ENCODE peak calls at places on chromosomes 2 and 18, in nine cellular contexts. U is mesendoderm, P is fibroblast of mammary gland, R is posterior cingulate gyrus, H is Karpas-422, L is choroid plexus epithelial cell, O is stromal cell of bone marrow, J is kidney epithelial cell, Q is HCEC 1CT. G is an unnamed sample.

GRCh38 chr2:172200495-172201085 is 97.9 kb upstream of the DLX2 start:
- DNase-seq in U (peak; percentile 66), Q (peak; percentile 53), L (peak; percentile 80), H (peak; percentile 75), R (no peak), P (peak; percentile 75), O (peak; percentile 13), J (no peak), G (peak; percentile 51)

GRCh38 chr2:27914046-27914792 is 23.7 kb downstream of the BABAM2 start:
- DNase-seq in L (peak; percentile 39), O (no peak), U (no peak), H (no peak), J (no peak), P (peak; percentile 40), Q (no peak), R (no peak), G (no peak)

GRCh38 chr18:32674491-32674890 is 98.3 kb downstream of the KLHL14 start:
- DNase-seq in H (no peak), J (no peak), U (peak; percentile 38), L (peak; percentile 15), P (peak; percentile 10), Q (no peak), O (no peak), R (no peak), G (peak; percentile 31)

GRCh38 chr2:1459727-1460126 is 46.5 kb downstream of the TPO start:
- DNase-seq in P (no peak), Q (no peak), R (no peak), J (no peak), L (no peak), H (no peak), U (no peak), O (no peak), G (peak; percentile 30)

GRCh38 chr2:204545861-204546773 is 842 bp downstream of the PARD3B start:
- DNase-seq in R (no peak), J (no peak), H (no peak), Q (no peak), P (no peak), U (peak; percentile 13), O (no peak), L (no peak), G (peak; percentile 17)

GRCh38 chr2:168336786-168337388 is 89.5 kb upstream of the STK39 start:
- DNase-seq in O (no peak), R (no peak), P (no peak), H (peak; percentile 77), Q (no peak), L (peak; percentile 42), J (no peak), U (peak; percentile 93), G (peak; percentile 86)

GRCh38 chr2:45889053-45889452 is 237.6 kb downstream of the PRKCE start:
- DNase-seq in L (peak; percentile 43), P (no peak), Q (no peak), O (no peak), J (no peak), U (peak; percentile 56), H (peak; percentile 96), R (no peak), G (no peak)

GRCh38 chr2:45945182-45945779 is 293.8 kb downstream of the PRKCE start:
- DNase-seq in H (no peak), Q (no peak), L (no peak), O (no peak), P (no peak), J (no peak), U (no peak), R (no peak), G (no peak)

GRCh38 chr2:28395334-28396061 is 2.8 kb downstream of the FOSL2 start:
- DNase-seq in Q (peak; percentile 76), R (no peak), U (no peak), H (no peak), J (no peak), P (peak; percentile 77), O (peak; percentile 41), L (peak; percentile 82), G (peak; percentile 88)

GRCh38 chr2:139495851-139496250 is 715.7 kb upstream of the NXPH2 start:
- DNase-seq in O (no peak), R (no peak), H (no peak), L (no peak), U (no peak), Q (no peak), J (no peak), P (no peak), G (no peak)

GRCh38 chr2:47309952-47310800 is 92.8 kb upstream of the MSH2 start:
- DNase-seq in U (peak; percentile 96), P (peak; percentile 37), R (peak; percentile 61), L (peak; percentile 85), O (no peak), H (peak; percentile 72), Q (no peak), J (no peak), G (peak; percentile 27)

GRCh38 chr2:65316072-65316471 is 88.4 kb downstream of the ACTR2 start:
- DNase-seq in P (peak; percentile 67), J (no peak), U (no peak), H (no peak), O (peak; percentile 20), Q (no peak), R (no peak), L (no peak), G (peak; percentile 81)

GRCh38 chr18:52716926-52717325 is 376.9 kb downstream of the DCC start:
- DNase-seq in O (peak; percentile 2), L (peak; percentile 69), P (peak; percentile 16), U (peak; percentile 27), J (no peak), R (peak; percentile 50), Q (no peak), H (no peak), G (no peak)

GRCh38 chr2:20606198-20606597 is 44.7 kb downstream of the HS1BP3 start:
- DNase-seq in Q (no peak), U (no peak), R (no peak), J (no peak), P (no peak), L (no peak), O (no peak), H (no peak), G (no peak)

GRCh38 chr2:72515696-72516095 is 310.1 kb downstream of the EXOC6B start:
- DNase-seq in R (peak; percentile 53), O (no peak), U (no peak), Q (no peak), H (no peak), P (peak; percentile 11), J (no peak), L (peak; percentile 11), G (no peak)

GRCh38 chr18:51196811-51197660 is 445 bp downstream of the MEX3C start:
- DNase-seq in Q (peak; percentile 48), R (peak; percentile 38), J (no peak), O (peak; percentile 20), H (peak; percentile 77), L (peak; percentile 64), P (peak; percentile 51), U (peak; percentile 74), G (peak; percentile 49)

GRCh38 chr2:2590141-2590540 is 259.1 kb upstream of the MYT1L start:
- DNase-seq in O (no peak), Q (no peak), H (no peak), J (no peak), L (no peak), P (no peak), U (no peak), R (no peak), G (no peak)

GRCh38 chr2:126894082-126894481 is 4.6 kb upstream of the TEX51 start:
- DNase-seq in J (no peak), R (no peak), P (no peak), H (no peak), O (no peak), L (no peak), U (no peak), Q (no peak), G (no peak)